ENCODE peak calls at places on chromosome 7, in eight cellular contexts. R is Kasumi-1; N is left cardiac atrium; J is iPS DF 19.7; T is CD8-positive, alpha-beta memory T cell; V is foreskin keratinocyte; E is HT-29; H is pons. U is an unnamed sample.

GRCh38 chr7:112182749-112183148 is 23.4 kb downstream of the DOCK4 start:
- DNase-seq in H (peak; percentile 94), N (peak; percentile 47), T (no peak), R (no peak), J (no peak), E (no peak), V (no peak), U (no peak)

GRCh38 chr7:108167460-108167859 is 37.3 kb upstream of the LAMB4 start:
- DNase-seq in R (no peak), T (no peak), J (no peak), H (no peak), E (no peak), V (no peak), N (no peak), U (no peak)

GRCh38 chr7:73645643-73646182 is 21.4 kb upstream of the MLXIPL start:
- DNase-seq in V (no peak), R (peak; percentile 41), N (no peak), T (no peak), J (no peak), H (no peak), E (no peak), U (no peak)

GRCh38 chr7:159027803-159028455 is 116.7 kb downstream of the VIPR2 start:
- DNase-seq in E (peak; percentile 54), H (no peak), R (no peak), T (no peak), V (peak; percentile 6), J (no peak), N (no peak), U (no peak)

GRCh38 chr7:151800861-151801260 is 76.1 kb downstream of the PRKAG2 start:
- DNase-seq in H (no peak), N (no peak), R (no peak), T (no peak), J (no peak), V (no peak), E (no peak), U (no peak)

GRCh38 chr7:157459966-157460365 is 123.2 kb downstream of the DNAJB6 start:
- DNase-seq in H (no peak), V (no peak), R (no peak), N (no peak), T (no peak), J (no peak), E (no peak), U (no peak)

GRCh38 chr7:151793531-151793935 is 83.4 kb downstream of the PRKAG2 start:
- DNase-seq in T (no peak), E (no peak), H (no peak), J (no peak), N (peak; percentile 66), R (no peak), V (no peak), U (no peak)

GRCh38 chr7:67593807-67594206 is 597.2 kb downstream of the TYW1 start:
- DNase-seq in T (no peak), V (no peak), H (no peak), E (no peak), N (no peak), R (no peak), J (no peak), U (no peak)

GRCh38 chr7:111138196-111138569 is 47.3 kb downstream of the LRRN3 start:
- DNase-seq in E (peak; percentile 7), H (peak; percentile 74), N (peak; percentile 63), V (no peak), J (no peak), T (peak; percentile 61), R (peak; percentile 39), U (no peak)

GRCh38 chr7:148872198-148872597 is 11.9 kb downstream of the EZH2 start:
- DNase-seq in R (no peak), H (no peak), V (no peak), E (no peak), T (no peak), N (no peak), J (no peak), U (no peak)

GRCh38 chr7:142152076-142152475 is 40.6 kb downstream of the MGAM2 start:
- DNase-seq in R (no peak), H (no peak), T (no peak), J (no peak), V (no peak), N (no peak), E (no peak), U (no peak)

GRCh38 chr7:11706666-11707605 is 125.1 kb downstream of the THSD7A start:
- DNase-seq in N (no peak), J (no peak), R (no peak), V (no peak), H (no peak), E (peak; percentile 69), T (no peak), U (no peak)

GRCh38 chr7:157529768-157530560 is 193.2 kb downstream of the DNAJB6 start:
- DNase-seq in H (no peak), N (peak; percentile 2), E (no peak), V (no peak), J (no peak), T (no peak), R (no peak), U (no peak)